ENCODE peak calls at places on chromosomes 7 and 10, in five cellular contexts. B is cardiac muscle cell; G is neural progenitor cell; H is transverse colon; Q is CD8-positive, alpha-beta T cell. V is an unnamed sample.

GRCh38 chr7:149801816-149802215 is 28.4 kb upstream of the ZNF467 start:
- DNase-seq in B (no peak), G (no peak), H (no peak), Q (no peak), V (no peak)

GRCh38 chr10:93435621-93436385 is 46.3 kb downstream of the MYOF start:
- DNase-seq in B (peak), G (peak), H (no peak), Q (no peak), V (no peak)

GRCh38 chr7:52639981-52640380 is 395.5 kb upstream of the POM121L12 start:
- DNase-seq in B (no peak), G (no peak), H (no peak), Q (no peak), V (no peak)

GRCh38 chr7:48636391-48637015 is 287.8 kb upstream of the CDC14C start:
- DNase-seq in B (no peak), G (no peak), H (no peak), Q (no peak), V (peak)

GRCh38 chr10:67107670-67108069 is 181.8 kb downstream of the LRRTM3 start:
- DNase-seq in B (no peak), G (no peak), H (no peak), Q (no peak), V (no peak)

GRCh38 chr7:82153776-82154175 is 289.8 kb downstream of the CACNA2D1 start:
- DNase-seq in B (no peak), G (no peak), H (no peak), Q (no peak), V (no peak)

GRCh38 chr10:87635498-87636312 is 24.0 kb upstream of the PAPSS2 start:
- DNase-seq in B (peak), G (no peak), H (no peak), Q (no peak), V (no peak)

GRCh38 chr7:112439476-112439875 is 10.8 kb upstream of the IFRD1 start:
- DNase-seq in B (no peak), G (no peak), H (no peak), Q (no peak), V (no peak)

GRCh38 chr10:113291413-113291812 is 261.4 kb upstream of the HABP2 start:
- DNase-seq in B (no peak), G (no peak), H (no peak), Q (no peak), V (no peak)

GRCh38 chr7:22238354-22239311 is 118.3 kb downstream of the RAPGEF5 start:
- DNase-seq in B (no peak), G (no peak), H (no peak), Q (no peak), V (no peak)

GRCh38 chr10:114151486-114151885 is 22.5 kb downstream of the CCDC186 start:
- DNase-seq in B (peak), G (no peak), H (no peak), Q (no peak), V (no peak)

GRCh38 chr7:87218941-87219544 is 489 bp downstream of the TMEM243 start:
- DNase-seq in B (peak), G (peak), H (peak), Q (peak), V (peak)

GRCh38 chr7:26183545-26184282 is 16.8 kb downstream of the HNRNPA2B1 start:
- DNase-seq in B (no peak), G (no peak), H (no peak), Q (no peak), V (no peak)

GRCh38 chr10:29353887-29354561 is 65.2 kb downstream of the LYZL1 start:
- DNase-seq in B (no peak), G (peak), H (no peak), Q (no peak), V (no peak)

GRCh38 chr10:67893637-67894036 is 9.2 kb downstream of the SIRT1 start:
- DNase-seq in B (no peak), G (no peak), H (no peak), Q (no peak), V (no peak)

GRCh38 chr10:104650072-104650471 is 9.0 kb downstream of the SORCS3 start:
- DNase-seq in B (no peak), G (peak), H (no peak), Q (no peak), V (no peak)

GRCh38 chr7:35694161-35694783 is 663 bp downstream of the HERPUD2 start:
- DNase-seq in B (no peak), G (no peak), H (no peak), Q (no peak), V (no peak)

GRCh38 chr7:35695628-35695888 is 623 bp upstream of the HERPUD2 start:
- DNase-seq in B (no peak), G (no peak), H (no peak), Q (no peak), V (no peak)

GRCh38 chr7:35694784-35695627 is at the start of gene HERPUD2:
- DNase-seq in B (peak), G (peak), H (peak), Q (peak), V (peak)

GRCh38 chr7:35697414-35698175 is 2.7 kb upstream of the HERPUD2 start:
- DNase-seq in B (peak), G (no peak), H (no peak), Q (no peak), V (no peak)

DNA sequence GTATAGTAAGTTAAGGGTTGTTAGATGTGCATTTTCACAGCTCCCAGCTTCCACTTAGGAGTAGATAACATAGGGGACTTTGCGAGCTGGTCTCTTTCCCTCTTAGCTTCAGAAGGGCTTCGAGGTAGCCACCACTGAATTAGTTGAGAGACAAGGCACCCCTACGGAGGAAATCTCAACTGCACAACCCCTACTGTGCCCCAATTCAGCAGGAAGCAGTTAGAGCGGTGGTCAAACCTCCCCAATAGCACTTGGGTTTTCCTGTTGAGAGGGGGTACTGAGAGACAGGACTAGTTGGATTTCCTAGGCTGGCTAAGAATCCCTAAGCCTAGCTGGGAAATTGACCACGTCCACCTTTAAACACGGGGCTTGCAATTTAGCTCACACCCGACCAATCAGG is 1.1 kb upstream of the HERPUD2 start:
- DNase-seq in B (no peak), G (no peak), H (no peak), Q (no peak), V (no peak)
- H3K4me3 ChIP-seq in B (peak), G (peak), H (peak), Q (peak), V (peak)

GRCh38 chr7:158847451-158847866 is 8.9 kb upstream of the DYNC2I1 start:
- DNase-seq in B (peak), G (no peak), H (no peak), Q (no peak), V (no peak)

GRCh38 chr7:158849553-158850389 is 6.6 kb upstream of the DYNC2I1 start:
- DNase-seq in B (no peak), G (no peak), H (peak), Q (no peak), V (no peak)

GRCh38 chr7:158846304-158846703 is 10.1 kb upstream of the DYNC2I1 start:
- DNase-seq in B (no peak), G (no peak), H (no peak), Q (no peak), V (no peak)

GRCh38 chr7:158854681-158855081 is 1.7 kb upstream of the DYNC2I1 start:
- DNase-seq in B (no peak), G (no peak), H (no peak), Q (no peak), V (no peak)

DNA sequence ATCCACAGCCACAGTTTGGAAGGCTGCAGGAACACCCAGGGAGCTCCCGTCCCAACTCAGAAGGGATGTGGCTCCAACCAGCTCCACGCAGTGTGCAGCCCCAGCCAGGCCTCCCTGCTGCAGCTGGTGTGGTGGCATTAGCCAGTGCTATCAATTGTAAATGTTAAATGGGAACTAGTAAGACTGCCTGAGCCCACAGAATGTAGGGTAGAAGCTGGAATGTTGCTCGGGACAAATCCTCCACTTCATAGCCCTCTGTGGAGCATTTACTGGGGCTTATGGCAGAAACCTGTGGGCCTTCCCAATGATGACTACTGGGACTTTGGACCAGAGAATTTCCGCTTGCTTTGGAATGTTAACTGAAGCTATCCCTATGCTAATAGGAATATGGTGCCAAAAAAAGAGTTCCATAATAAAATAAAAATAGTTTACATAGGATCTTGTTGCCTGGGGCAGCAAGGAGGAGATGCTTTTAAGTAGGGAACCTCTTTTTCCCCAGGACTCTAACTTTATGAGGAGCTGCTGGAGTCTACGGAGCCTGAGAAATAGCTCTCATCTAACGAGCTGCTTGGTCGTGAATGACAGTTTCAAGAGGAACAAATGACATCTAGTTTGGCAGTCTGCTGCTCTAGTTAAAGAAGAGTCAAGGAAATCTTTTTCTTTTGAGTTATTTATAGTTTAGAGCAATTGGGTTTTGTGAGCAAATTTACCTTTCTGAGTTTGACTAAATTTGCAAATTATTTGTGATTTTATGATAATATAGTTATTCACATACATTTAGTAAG is 5.8 kb upstream of the DYNC2I1 start:
- DNase-seq in B (no peak), G (no peak), H (no peak), Q (no peak), V (no peak)
- H3K4me3 ChIP-seq in B (no peak), G (no peak), H (no peak), Q (no peak), V (no peak)

GRCh38 chr7:148336411-148336810 is 254.2 kb upstream of the C7orf33 start:
- DNase-seq in B (no peak), G (no peak), H (no peak), Q (no peak), V (no peak)

GRCh38 chr7:148334959-148335577 is 255.5 kb upstream of the C7orf33 start:
- DNase-seq in B (peak), G (peak), H (no peak), Q (no peak), V (no peak)

GRCh38 chr7:148334441-148334956 is 256.1 kb upstream of the C7orf33 start:
- DNase-seq in B (no peak), G (no peak), H (no peak), Q (no peak), V (no peak)

GRCh38 chr7:148337166-148337565 is 253.4 kb upstream of the C7orf33 start:
- DNase-seq in B (no peak), G (peak), H (no peak), Q (no peak), V (no peak)

DNA sequence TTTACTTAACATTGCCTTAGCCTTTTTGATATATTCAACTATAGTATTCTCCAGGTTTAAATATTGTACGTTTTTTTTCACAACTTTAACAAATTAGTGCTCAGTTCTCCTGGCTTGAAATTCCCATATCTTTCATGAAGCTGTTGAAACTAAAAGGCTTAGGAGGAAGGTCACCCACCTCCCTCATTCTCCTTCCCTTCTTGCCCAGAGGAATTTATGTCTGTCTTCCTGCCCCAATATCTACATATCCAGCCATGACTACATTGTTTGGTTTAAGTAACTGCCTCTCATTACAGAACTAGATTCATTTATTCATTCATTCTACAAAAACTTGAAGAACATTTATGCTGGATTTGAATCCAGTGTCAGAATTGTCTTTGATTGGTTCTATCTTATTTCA is 254.8 kb upstream of the C7orf33 start:
- DNase-seq in B (no peak), G (no peak), H (no peak), Q (no peak), V (no peak)
- H3K4me3 ChIP-seq in B (no peak), G (peak), H (no peak), Q (no peak), V (no peak)

DNA sequence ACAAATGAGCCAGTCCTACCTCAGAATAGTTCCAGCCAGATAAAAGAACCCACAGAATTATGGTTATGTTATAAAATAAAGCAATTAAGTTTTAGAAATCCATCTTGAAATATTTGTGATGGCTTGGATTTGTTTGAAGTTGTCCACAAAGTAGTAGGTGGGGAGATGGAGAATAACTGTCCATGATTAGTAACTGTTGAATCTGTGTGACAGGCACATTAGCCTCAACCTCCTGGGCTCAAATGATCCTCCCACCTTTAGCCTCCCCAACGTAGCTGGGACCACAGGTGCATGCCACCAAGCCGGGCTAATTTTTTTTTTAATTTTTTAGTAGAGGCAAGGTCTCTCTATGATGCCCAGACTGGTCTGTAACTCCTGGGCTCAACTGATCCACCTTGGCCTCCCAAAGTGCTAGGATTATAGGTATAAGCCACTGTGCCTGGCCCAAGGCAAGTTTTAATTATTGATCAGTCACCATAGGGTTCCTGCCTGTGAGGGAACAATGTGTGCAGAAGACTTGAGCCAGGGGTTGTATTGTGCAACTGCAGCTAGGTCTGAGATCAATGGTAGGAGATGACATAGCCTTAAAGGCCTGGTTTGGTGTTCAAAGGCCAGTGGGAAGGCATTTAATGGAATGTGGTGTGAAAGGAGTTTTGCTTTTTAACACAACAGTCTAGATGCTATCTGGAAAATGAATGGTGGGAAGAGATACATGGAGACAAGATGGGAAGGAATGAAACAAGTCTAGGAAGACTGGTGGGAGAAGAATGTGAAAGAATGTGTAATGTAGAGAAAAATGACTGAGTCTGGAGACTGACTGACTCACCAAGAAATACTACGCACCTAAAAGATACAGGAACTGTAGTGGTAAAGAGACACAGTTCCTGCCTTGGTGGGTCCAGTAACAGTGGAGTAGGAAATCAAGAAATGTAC is 9.8 kb downstream of the HNRNPF start:
- DNase-seq in B (peak), G (no peak), H (no peak), Q (no peak), V (no peak)
- H3K4me3 ChIP-seq in B (no peak), G (no peak), H (no peak), Q (no peak), V (no peak)